ENCODE peak calls at places on chromosomes 12 and 14, in nine cellular contexts. One of them, this sample, is unnamed.

GRCh38 chr12:120791669-120792176 is 66.1 kb downstream of the ACADS start:
- DNase-seq in IMR-90: no peak
- DNase-seq in transverse colon: no peak
- DNase-seq in esophagus squamous epithelium: no peak
- DNase-seq in ovary: no peak
- DNase-seq in sigmoid colon: no peak
- DNase-seq in adrenal gland: no peak
- DNase-seq in upper lobe of left lung: no peak
- DNase-seq in vagina: no peak
- DNase-seq in this sample: no peak

GRCh38 chr14:56002876-56003625 is 115.2 kb upstream of the PELI2 start:
- DNase-seq in IMR-90: no peak
- DNase-seq in transverse colon: no peak
- DNase-seq in esophagus squamous epithelium: no peak
- DNase-seq in ovary: no peak
- DNase-seq in sigmoid colon: no peak
- DNase-seq in adrenal gland: no peak
- DNase-seq in upper lobe of left lung: no peak
- DNase-seq in vagina: no peak
- DNase-seq in this sample: no peak

GRCh38 chr12:25994252-25994651 is 35.8 kb downstream of the RASSF8 start:
- DNase-seq in IMR-90: peak
- DNase-seq in transverse colon: no peak
- DNase-seq in esophagus squamous epithelium: no peak
- DNase-seq in ovary: no peak
- DNase-seq in sigmoid colon: no peak
- DNase-seq in adrenal gland: no peak
- DNase-seq in upper lobe of left lung: no peak
- DNase-seq in vagina: no peak
- DNase-seq in this sample: no peak

GRCh38 chr12:53224268-53224896 is 7.6 kb downstream of the RARG start:
- DNase-seq in IMR-90: no peak
- DNase-seq in transverse colon: no peak
- DNase-seq in esophagus squamous epithelium: no peak
- DNase-seq in ovary: no peak
- DNase-seq in sigmoid colon: no peak
- DNase-seq in adrenal gland: no peak
- DNase-seq in upper lobe of left lung: peak
- DNase-seq in vagina: peak
- DNase-seq in this sample: no peak

GRCh38 chr12:70849265-70849960 is 71.1 kb downstream of the PTPRR start:
- DNase-seq in IMR-90: peak
- DNase-seq in transverse colon: no peak
- DNase-seq in esophagus squamous epithelium: no peak
- DNase-seq in ovary: no peak
- DNase-seq in sigmoid colon: no peak
- DNase-seq in adrenal gland: no peak
- DNase-seq in upper lobe of left lung: no peak
- DNase-seq in vagina: no peak
- DNase-seq in this sample: no peak

GRCh38 chr14:98692832-98693231 is 579.2 kb downstream of the BCL11B start:
- DNase-seq in IMR-90: no peak
- DNase-seq in transverse colon: no peak
- DNase-seq in esophagus squamous epithelium: no peak
- DNase-seq in ovary: no peak
- DNase-seq in sigmoid colon: no peak
- DNase-seq in adrenal gland: no peak
- DNase-seq in upper lobe of left lung: no peak
- DNase-seq in vagina: no peak
- DNase-seq in this sample: no peak

GRCh38 chr12:46983959-46984833 is 95.2 kb upstream of the PCED1B start:
- DNase-seq in IMR-90: peak
- DNase-seq in transverse colon: peak
- DNase-seq in esophagus squamous epithelium: no peak
- DNase-seq in ovary: no peak
- DNase-seq in sigmoid colon: no peak
- DNase-seq in adrenal gland: peak
- DNase-seq in upper lobe of left lung: no peak
- DNase-seq in vagina: no peak
- DNase-seq in this sample: peak

GRCh38 chr12:49325606-49326005 is 2.6 kb downstream of the TROAP start:
- DNase-seq in IMR-90: no peak
- DNase-seq in transverse colon: no peak
- DNase-seq in esophagus squamous epithelium: no peak
- DNase-seq in ovary: no peak
- DNase-seq in sigmoid colon: peak
- DNase-seq in adrenal gland: no peak
- DNase-seq in upper lobe of left lung: no peak
- DNase-seq in vagina: no peak
- DNase-seq in this sample: no peak

GRCh38 chr14:92630367-92630766 is 116.8 kb downstream of the RIN3 start:
- DNase-seq in IMR-90: no peak
- DNase-seq in transverse colon: no peak
- DNase-seq in esophagus squamous epithelium: no peak
- DNase-seq in ovary: no peak
- DNase-seq in sigmoid colon: peak
- DNase-seq in adrenal gland: no peak
- DNase-seq in upper lobe of left lung: no peak
- DNase-seq in vagina: no peak
- DNase-seq in this sample: no peak

GRCh38 chr12:101781834-101782543 is 42.7 kb upstream of the SYCP3 start:
- DNase-seq in IMR-90: peak
- DNase-seq in transverse colon: no peak
- DNase-seq in esophagus squamous epithelium: no peak
- DNase-seq in ovary: no peak
- DNase-seq in sigmoid colon: no peak
- DNase-seq in adrenal gland: no peak
- DNase-seq in upper lobe of left lung: no peak
- DNase-seq in vagina: no peak
- DNase-seq in this sample: no peak

GRCh38 chr12:101783838-101784237 is 44.6 kb upstream of the SYCP3 start:
- DNase-seq in IMR-90: no peak
- DNase-seq in transverse colon: no peak
- DNase-seq in esophagus squamous epithelium: no peak
- DNase-seq in ovary: no peak
- DNase-seq in sigmoid colon: no peak
- DNase-seq in adrenal gland: no peak
- DNase-seq in upper lobe of left lung: no peak
- DNase-seq in vagina: no peak
- DNase-seq in this sample: no peak

GRCh38 chr12:101784376-101784775 is 45.1 kb upstream of the SYCP3 start:
- DNase-seq in IMR-90: no peak
- DNase-seq in transverse colon: no peak
- DNase-seq in esophagus squamous epithelium: no peak
- DNase-seq in ovary: no peak
- DNase-seq in sigmoid colon: no peak
- DNase-seq in adrenal gland: no peak
- DNase-seq in upper lobe of left lung: no peak
- DNase-seq in vagina: no peak
- DNase-seq in this sample: no peak

GRCh38 chr12:101782544-101782855 is 43.2 kb upstream of the SYCP3 start:
- DNase-seq in IMR-90: peak
- DNase-seq in transverse colon: no peak
- DNase-seq in esophagus squamous epithelium: no peak
- DNase-seq in ovary: no peak
- DNase-seq in sigmoid colon: no peak
- DNase-seq in adrenal gland: no peak
- DNase-seq in upper lobe of left lung: no peak
- DNase-seq in vagina: no peak
- DNase-seq in this sample: no peak

GRCh38 chr12:101783150-101783549 is 43.9 kb upstream of the SYCP3 start:
- DNase-seq in IMR-90: no peak
- DNase-seq in transverse colon: no peak
- DNase-seq in esophagus squamous epithelium: no peak
- DNase-seq in ovary: no peak
- DNase-seq in sigmoid colon: no peak
- DNase-seq in adrenal gland: no peak
- DNase-seq in upper lobe of left lung: no peak
- DNase-seq in vagina: no peak
- DNase-seq in this sample: no peak
- TF ChIP-seq CTCF in IMR-90: no peak
- TF ChIP-seq CTCF in transverse colon: no peak
- TF ChIP-seq CTCF in esophagus squamous epithelium: no peak
- TF ChIP-seq CTCF in ovary: no peak
- TF ChIP-seq CTCF in sigmoid colon: no peak
- TF ChIP-seq CTCF in adrenal gland: no peak
- TF ChIP-seq CTCF in upper lobe of left lung: no peak
- TF ChIP-seq CTCF in vagina: no peak
- TF ChIP-seq CTCF in this sample: no peak

GRCh38 chr12:2541805-2542204 is 253.0 kb upstream of the FKBP4 start:
- DNase-seq in IMR-90: no peak
- DNase-seq in transverse colon: no peak
- DNase-seq in esophagus squamous epithelium: no peak
- DNase-seq in ovary: no peak
- DNase-seq in sigmoid colon: no peak
- DNase-seq in adrenal gland: peak
- DNase-seq in upper lobe of left lung: no peak
- DNase-seq in vagina: no peak
- DNase-seq in this sample: no peak
- H3K27ac ChIP-seq in IMR-90: no peak
- H3K27ac ChIP-seq in transverse colon: no peak
- H3K27ac ChIP-seq in esophagus squamous epithelium: no peak
- H3K27ac ChIP-seq in ovary: no peak
- H3K27ac ChIP-seq in sigmoid colon: no peak
- H3K27ac ChIP-seq in adrenal gland: peak
- H3K27ac ChIP-seq in upper lobe of left lung: no peak
- H3K27ac ChIP-seq in vagina: no peak
- H3K27ac ChIP-seq in this sample: no peak

GRCh38 chr14:89418452-89418851 is 1.4 kb upstream of the FOXN3 start:
- DNase-seq in IMR-90: no peak
- DNase-seq in transverse colon: peak
- DNase-seq in esophagus squamous epithelium: no peak
- DNase-seq in ovary: no peak
- DNase-seq in sigmoid colon: peak
- DNase-seq in adrenal gland: no peak
- DNase-seq in upper lobe of left lung: no peak
- DNase-seq in vagina: no peak
- DNase-seq in this sample: no peak

GRCh38 chr14:89418976-89419375 is 1.9 kb upstream of the FOXN3 start:
- DNase-seq in IMR-90: no peak
- DNase-seq in transverse colon: no peak
- DNase-seq in esophagus squamous epithelium: no peak
- DNase-seq in ovary: no peak
- DNase-seq in sigmoid colon: peak
- DNase-seq in adrenal gland: no peak
- DNase-seq in upper lobe of left lung: peak
- DNase-seq in vagina: no peak
- DNase-seq in this sample: no peak

GRCh38 chr14:89416002-89416995 is 734 bp downstream of the FOXN3 start:
- DNase-seq in IMR-90: peak
- DNase-seq in transverse colon: peak
- DNase-seq in esophagus squamous epithelium: peak
- DNase-seq in ovary: peak
- DNase-seq in sigmoid colon: peak
- DNase-seq in adrenal gland: peak
- DNase-seq in upper lobe of left lung: peak
- DNase-seq in vagina: peak
- DNase-seq in this sample: peak

GRCh38 chr14:89417111-89417468 is at the start of gene FOXN3:
- DNase-seq in IMR-90: peak
- DNase-seq in transverse colon: peak
- DNase-seq in esophagus squamous epithelium: peak
- DNase-seq in ovary: peak
- DNase-seq in sigmoid colon: peak
- DNase-seq in adrenal gland: peak
- DNase-seq in upper lobe of left lung: peak
- DNase-seq in vagina: no peak
- DNase-seq in this sample: peak

DNA sequence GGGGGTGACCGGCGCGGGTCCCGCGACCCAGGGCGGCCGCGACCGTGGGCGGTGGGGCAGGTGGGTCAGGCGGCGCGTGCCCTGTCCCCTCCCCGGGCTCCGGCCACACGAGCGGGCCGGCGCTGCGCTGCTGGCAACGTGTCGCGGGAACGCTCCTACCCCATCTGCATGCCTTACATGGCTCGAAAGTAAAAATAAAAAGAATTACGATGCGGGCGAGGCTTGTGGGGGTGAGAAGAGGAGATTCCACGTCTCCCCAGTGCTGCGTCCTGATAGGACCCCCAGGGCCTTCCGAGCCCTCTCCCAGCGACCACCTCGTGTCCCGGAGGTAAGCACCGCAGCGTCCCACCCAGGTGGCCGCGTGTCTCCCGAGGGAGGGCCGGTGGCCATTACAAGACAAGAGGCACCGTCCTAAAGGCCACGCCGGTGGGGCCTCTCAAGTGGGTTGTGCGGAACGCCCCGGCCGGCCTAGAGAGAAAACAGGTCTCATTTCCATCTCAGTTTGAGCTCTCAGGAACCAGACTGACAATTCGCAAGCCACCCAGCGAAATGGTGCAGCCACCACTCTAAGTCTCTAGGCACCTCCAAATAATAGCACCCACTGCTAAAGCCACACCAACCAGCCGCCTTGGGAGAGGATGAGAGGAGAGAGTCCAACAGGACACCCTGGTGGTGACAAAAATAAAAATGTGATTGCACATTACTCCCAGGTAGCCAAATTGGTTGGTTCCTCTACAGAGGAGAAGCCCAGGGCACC is 614 bp upstream of the FOXN3 start:
- DNase-seq in IMR-90: peak
- DNase-seq in transverse colon: peak
- DNase-seq in esophagus squamous epithelium: peak
- DNase-seq in ovary: peak
- DNase-seq in sigmoid colon: peak
- DNase-seq in adrenal gland: peak
- DNase-seq in upper lobe of left lung: peak
- DNase-seq in vagina: peak
- DNase-seq in this sample: peak
- TF ChIP-seq POLR2A in IMR-90: no peak
- TF ChIP-seq POLR2A in transverse colon: peak
- TF ChIP-seq POLR2A in esophagus squamous epithelium: no peak
- TF ChIP-seq POLR2A in ovary: no peak
- TF ChIP-seq POLR2A in sigmoid colon: no peak
- TF ChIP-seq POLR2A in adrenal gland: no peak
- TF ChIP-seq POLR2A in upper lobe of left lung: no peak
- TF ChIP-seq POLR2A in vagina: no peak
- TF ChIP-seq POLR2A in this sample: no peak

GRCh38 chr12:57243521-57244305 is 7.3 kb downstream of the STAC3 start:
- DNase-seq in IMR-90: peak
- DNase-seq in transverse colon: peak
- DNase-seq in esophagus squamous epithelium: no peak
- DNase-seq in ovary: peak
- DNase-seq in sigmoid colon: peak
- DNase-seq in adrenal gland: peak
- DNase-seq in upper lobe of left lung: peak
- DNase-seq in vagina: peak
- DNase-seq in this sample: peak
- TF ChIP-seq CTCF in IMR-90: peak
- TF ChIP-seq CTCF in transverse colon: peak
- TF ChIP-seq CTCF in esophagus squamous epithelium: peak
- TF ChIP-seq CTCF in ovary: no peak
- TF ChIP-seq CTCF in sigmoid colon: peak
- TF ChIP-seq CTCF in adrenal gland: peak
- TF ChIP-seq CTCF in upper lobe of left lung: peak
- TF ChIP-seq CTCF in vagina: peak
- TF ChIP-seq CTCF in this sample: peak

DNA sequence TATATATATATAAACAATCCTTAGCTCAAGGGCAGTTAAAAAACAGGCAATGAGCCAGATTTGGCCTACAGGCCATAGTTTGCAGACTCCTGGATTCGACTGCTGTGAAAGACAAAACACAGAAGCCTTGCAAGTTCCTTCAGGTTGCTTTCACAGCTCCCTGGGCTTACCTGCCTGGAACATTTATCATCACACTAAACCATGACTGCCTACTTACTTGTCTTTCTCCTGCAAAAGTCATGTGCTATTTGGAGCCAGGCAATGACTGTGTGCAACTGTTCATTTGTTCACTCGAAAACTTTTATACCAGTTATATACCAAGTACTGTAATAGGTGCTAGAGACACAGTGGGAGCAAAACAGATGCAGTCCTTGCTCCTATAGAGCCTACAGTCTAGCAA is 2.2 kb upstream of the RPS6KA5 start:
- DNase-seq in IMR-90: no peak
- DNase-seq in transverse colon: no peak
- DNase-seq in esophagus squamous epithelium: no peak
- DNase-seq in ovary: no peak
- DNase-seq in sigmoid colon: no peak
- DNase-seq in adrenal gland: no peak
- DNase-seq in upper lobe of left lung: no peak
- DNase-seq in vagina: no peak
- DNase-seq in this sample: no peak
- H3K27ac ChIP-seq in IMR-90: no peak
- H3K27ac ChIP-seq in transverse colon: peak
- H3K27ac ChIP-seq in esophagus squamous epithelium: peak
- H3K27ac ChIP-seq in ovary: no peak
- H3K27ac ChIP-seq in sigmoid colon: peak
- H3K27ac ChIP-seq in adrenal gland: no peak
- H3K27ac ChIP-seq in upper lobe of left lung: no peak
- H3K27ac ChIP-seq in vagina: no peak
- H3K27ac ChIP-seq in this sample: no peak

This sample was measured in testis.